ENCODE peak calls at places on chromosomes 5 and 9, in four cellular contexts. B is GM12878, M is HL-60, J is K562. E is an unnamed sample.

GRCh38 chr9:3700772-3701171 is 175.0 kb upstream of the RFX3 start:
- DNase-seq in B (no peak), M (no peak), J (no peak), E (no peak)

GRCh38 chr5:111976705-111977104 is 219.7 kb upstream of the NREP start:
- DNase-seq in B (no peak), M (no peak), J (no peak), E (no peak)

GRCh38 chr9:87554976-87555375 is 57.3 kb downstream of the DAPK1 start:
- DNase-seq in B (no peak), M (peak; percentile 56), J (no peak), E (no peak)

GRCh38 chr9:35689601-35690446 is at the start of gene TPM2:
- DNase-seq in B (no peak), M (no peak), J (no peak), E (peak; percentile 53)

GRCh38 chr5:61306531-61307195 is 25.4 kb upstream of the ZSWIM6 start:
- DNase-seq in B (no peak), M (no peak), J (no peak), E (peak; percentile 25)

GRCh38 chr9:33263131-33263935 is 1.2 kb downstream of the BAG1 start:
- DNase-seq in B (no peak), M (peak; percentile 30), J (peak; percentile 34), E (no peak)

GRCh38 chr5:122896598-122897282 is 51.3 kb downstream of the SNX24 start:
- DNase-seq in B (no peak), M (no peak), J (peak; percentile 30), E (no peak)

GRCh38 chr5:170278611-170279500 is 18.7 kb downstream of the LCP2 start:
- DNase-seq in B (peak; percentile 78), M (peak; percentile 98), J (peak; percentile 87), E (peak; percentile 70)

GRCh38 chr5:113663879-113664278 is 150.4 kb downstream of the YTHDC2 start:
- DNase-seq in B (no peak), M (peak; percentile 26), J (peak; percentile 54), E (peak; percentile 0)

GRCh38 chr5:95848701-95849100 is 26.2 kb upstream of the GLRX start:
- DNase-seq in B (no peak), M (no peak), J (no peak), E (no peak)

GRCh38 chr5:159854916-159855315 is 61.4 kb upstream of the ADRA1B start:
- DNase-seq in B (no peak), M (no peak), J (no peak), E (no peak)

GRCh38 chr5:102583663-102584062 is 84.9 kb upstream of the SLCO6A1 start:
- DNase-seq in B (no peak), M (no peak), J (peak; percentile 2), E (no peak)

GRCh38 chr5:53037141-53037859 is 48.1 kb downstream of the ITGA2 start:
- DNase-seq in B (no peak), M (no peak), J (no peak), E (no peak)

GRCh38 chr9:129580211-129580915 is 40.5 kb downstream of the C9orf50 start:
- DNase-seq in B (peak; percentile 64), M (no peak), J (no peak), E (no peak)

GRCh38 chr9:79111653-79112052 is 460.1 kb upstream of the TLE4 start:
- DNase-seq in B (no peak), M (no peak), J (no peak), E (no peak)

GRCh38 chr5:133326361-133326760 is 274.5 kb downstream of the HSPA4 start:
- DNase-seq in B (no peak), M (no peak), J (no peak), E (no peak)

GRCh38 chr5:151040211-151040747 is 19.9 kb downstream of the GPX3 start:
- DNase-seq in B (no peak), M (no peak), J (no peak), E (no peak)

GRCh38 chr5:54844905-54845566 is 140.4 kb downstream of the ESM1 start:
- DNase-seq in B (peak; percentile 4), M (no peak), J (peak; percentile 53), E (no peak)

GRCh38 chr9:126377521-126377920 is 50.9 kb downstream of the MVB12B start:
- DNase-seq in B (no peak), M (no peak), J (no peak), E (no peak)

GRCh38 chr5:78768781-78769380 is 120.3 kb upstream of the LHFPL2 start:
- DNase-seq in B (no peak), M (no peak), J (no peak), E (no peak)

GRCh38 chr5:55895276-55895675 is 44.1 kb downstream of the IL31RA start:
- DNase-seq in B (no peak), M (no peak), J (no peak), E (no peak)

GRCh38 chr5:135671052-135671451 is 92.3 kb upstream of the CXCL14 start:
- DNase-seq in B (no peak), M (no peak), J (no peak), E (no peak)

GRCh38 chr9:130661461-130662098 is 2.8 kb upstream of the PRDM12 start:
- DNase-seq in B (no peak), M (no peak), J (no peak), E (no peak)

GRCh38 chr5:172150514-172151425 is 37.3 kb downstream of the STK10 start:
- DNase-seq in B (no peak), M (peak; percentile 93), J (peak; percentile 54), E (peak; percentile 46)

GRCh38 chr9:20402273-20402875 is 219.9 kb downstream of the MLLT3 start:
- DNase-seq in B (no peak), M (no peak), J (no peak), E (no peak)

GRCh38 chr5:122880170-122880689 is 34.8 kb downstream of the SNX24 start:
- DNase-seq in B (no peak), M (no peak), J (no peak), E (no peak)

GRCh38 chr5:443239-444151 is 519 bp downstream of the EXOC3 start:
- DNase-seq in B (no peak), M (peak; percentile 32), J (peak; percentile 32), E (no peak)

GRCh38 chr5:144547098-144547499 is 376.4 kb downstream of the KCTD16 start:
- DNase-seq in B (no peak), M (no peak), J (no peak), E (no peak)

GRCh38 chr9:81666123-81666522 is 23.2 kb downstream of the TLE1 start:
- DNase-seq in B (no peak), M (no peak), J (no peak), E (no peak)

GRCh38 chr9:4386819-4387218 is 87.0 kb upstream of the GLIS3 start:
- DNase-seq in B (no peak), M (no peak), J (no peak), E (no peak)

GRCh38 chr5:41891066-41891707 is 13.0 kb upstream of the RIMOC1 start:
- DNase-seq in B (no peak), M (no peak), J (peak; percentile 46), E (no peak)

GRCh38 chr5:58261605-58262004 is 198.3 kb downstream of the PLK2 start:
- DNase-seq in B (no peak), M (no peak), J (no peak), E (no peak)

GRCh38 chr5:143976055-143976454 is 164.1 kb downstream of the HMHB1 start:
- DNase-seq in B (no peak), M (no peak), J (no peak), E (no peak)

GRCh38 chr5:109958082-109958481 is 268.4 kb downstream of the MAN2A1 start:
- DNase-seq in B (no peak), M (no peak), J (no peak), E (no peak)

GRCh38 chr5:39447059-39447458 is 22.3 kb upstream of the DAB2 start:
- DNase-seq in B (no peak), M (no peak), J (no peak), E (no peak)

GRCh38 chr9:86057491-86057890 is 41.9 kb downstream of the GOLM1 start:
- DNase-seq in B (no peak), M (no peak), J (no peak), E (no peak)

GRCh38 chr5:6175172-6175855 is 203.0 kb downstream of the MED10 start:
- DNase-seq in B (no peak), M (no peak), J (no peak), E (no peak)

GRCh38 chr5:34709861-34710673 is 53.9 kb downstream of the RAI14 start:
- DNase-seq in B (no peak), M (no peak), J (no peak), E (no peak)

GRCh38 chr5:52878671-52879070 is 91.0 kb downstream of the ITGA1 start:
- DNase-seq in B (no peak), M (no peak), J (no peak), E (no peak)

GRCh38 chr5:31023105-31023504 is 170.4 kb upstream of the CDH6 start:
- DNase-seq in B (no peak), M (no peak), J (no peak), E (no peak)
- TF ChIP-seq SPI1 in B (no peak), M (no peak), J (no peak), E (no peak)

GRCh38 chr9:124353811-124354274 is 61.4 kb downstream of the PSMB7 start:
- DNase-seq in B (no peak), M (no peak), J (no peak), E (no peak)

GRCh38 chr9:124353166-124353768 is 62.0 kb downstream of the PSMB7 start:
- DNase-seq in B (no peak), M (no peak), J (no peak), E (no peak)

GRCh38 chr9:124355032-124355940 is 60.0 kb downstream of the PSMB7 start:
- DNase-seq in B (no peak), M (no peak), J (no peak), E (no peak)

GRCh38 chr9:124355941-124356744 is 59.1 kb downstream of the PSMB7 start:
- DNase-seq in B (no peak), M (no peak), J (no peak), E (no peak)

DNA sequence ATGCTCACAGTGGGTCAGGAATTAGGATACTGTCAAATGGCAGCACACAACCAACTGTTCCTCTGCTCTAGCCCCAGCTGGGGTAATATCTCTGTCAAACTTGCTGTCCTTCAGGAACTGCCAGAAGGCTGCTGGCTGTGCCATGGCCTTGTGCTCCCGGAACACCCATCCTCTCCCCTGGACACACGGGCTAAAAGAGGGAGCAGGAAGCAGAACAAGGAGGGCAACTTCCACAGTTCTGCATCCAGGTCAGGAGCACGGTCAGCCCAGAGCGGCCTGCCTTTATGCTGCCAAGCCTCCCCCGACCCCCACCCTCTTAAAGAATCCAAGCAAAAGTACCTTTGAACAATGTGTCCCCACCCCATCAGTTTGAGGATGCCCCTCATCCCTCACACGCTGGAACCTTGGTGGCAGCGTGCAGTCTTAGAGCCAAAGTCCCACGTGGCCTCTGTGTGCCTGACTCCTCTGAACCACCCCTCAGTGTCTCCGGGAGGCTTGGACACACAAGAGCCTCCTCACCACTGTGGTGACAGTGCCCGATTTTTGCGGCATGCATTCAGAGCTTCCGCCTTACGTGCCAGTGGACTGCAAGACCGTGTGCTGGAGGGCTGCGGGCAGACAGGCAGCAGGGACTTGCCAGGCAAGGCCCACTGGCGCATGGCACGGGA is 60.7 kb downstream of the PSMB7 start:
- DNase-seq in B (no peak), M (no peak), J (no peak), E (no peak)
- TF ChIP-seq SPI1 in B (no peak), M (no peak), J (no peak), E (no peak)

DNA sequence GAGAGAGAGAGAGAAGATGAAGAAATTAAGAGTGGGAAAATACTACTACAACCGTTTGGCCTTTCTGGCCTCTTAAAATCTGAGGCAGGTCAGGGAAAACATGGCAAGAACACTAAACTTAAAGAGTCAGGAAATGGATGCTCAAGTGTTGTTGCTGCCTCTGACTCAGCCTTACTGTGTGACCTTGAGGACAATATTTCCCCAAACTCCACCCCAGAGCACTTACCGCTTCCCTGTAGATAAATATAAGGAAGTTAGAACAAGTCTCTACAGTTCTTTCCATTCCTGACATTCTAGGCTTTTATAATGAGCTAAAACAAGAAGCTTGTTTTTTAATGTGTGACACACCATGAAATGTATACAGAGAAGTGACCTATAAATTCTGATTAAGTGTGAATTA is 129.2 kb downstream of the GRIA1 start:
- DNase-seq in B (no peak), M (no peak), J (no peak), E (no peak)
- TF ChIP-seq SPI1 in B (no peak), M (no peak), J (no peak), E (no peak)

GRCh38 chr9:121226186-121226585 is 24.5 kb upstream of the RAB14 start:
- DNase-seq in B (no peak), M (no peak), J (no peak), E (no peak)
- TF ChIP-seq SPI1 in B (no peak), M (no peak), J (peak; percentile 23), E (no peak)